ENCODE peak calls at places on chromosomes 11 and 22, in six cellular contexts. E is H9, Z is H1, X is IMR-90, V is mesenchymal stem cell, T is trophoblast cell. U is an unnamed sample.

GRCh38 chr11:111001986-111002616 is 243.4 kb upstream of the POU2AF2 start:
- DNase-seq in E (no peak), Z (no peak), X (peak), V (peak), T (no peak), U (no peak)

GRCh38 chr11:119373917-119374631 is 7.4 kb downstream of the USP2 start:
- DNase-seq in E (peak), Z (peak), X (peak), V (peak), T (peak), U (peak)

GRCh38 chr22:39845522-39845921 is 48.0 kb downstream of the ENTHD1 start:
- DNase-seq in E (no peak), Z (no peak), X (no peak), V (no peak), T (no peak), U (no peak)

GRCh38 chr11:126345759-126346585 is 9.5 kb upstream of the ST3GAL4 start:
- DNase-seq in E (no peak), Z (no peak), X (peak), V (peak), T (peak), U (no peak)

GRCh38 chr22:21726650-21727049 is 8.9 kb downstream of the YPEL1 start:
- DNase-seq in E (peak), Z (peak), X (no peak), V (peak), T (peak), U (no peak)

GRCh38 chr22:19641254-19641982 is 72.9 kb upstream of the SEPTIN5 start:
- DNase-seq in E (peak), Z (peak), X (no peak), V (peak), T (no peak), U (peak)

GRCh38 chr22:25555506-25556060 is 8.9 kb upstream of the GRK3 start:
- DNase-seq in E (no peak), Z (no peak), X (no peak), V (no peak), T (no peak), U (no peak)

GRCh38 chr22:19799322-19800190 is 39.0 kb downstream of the TBX1 start:
- DNase-seq in E (no peak), Z (no peak), X (peak), V (peak), T (peak), U (no peak)

GRCh38 chr22:38080847-38081635 is 2.9 kb downstream of the SLC16A8 start:
- DNase-seq in E (peak), Z (peak), X (peak), V (peak), T (no peak), U (no peak)

GRCh38 chr11:88521354-88522310 is 184.1 kb upstream of the CTSC start:
- DNase-seq in E (no peak), Z (no peak), X (peak), V (peak), T (no peak), U (no peak)

GRCh38 chr11:61023086-61024035 is 51.9 kb downstream of the CD6 start:
- DNase-seq in E (no peak), Z (no peak), X (no peak), V (no peak), T (no peak), U (no peak)

GRCh38 chr11:95104916-95105315 is 15.3 kb downstream of the ENDOD1 start:
- DNase-seq in E (no peak), Z (no peak), X (no peak), V (no peak), T (no peak), U (no peak)

GRCh38 chr11:57323503-57324153 is 1.1 kb downstream of the TNKS1BP1 start:
- DNase-seq in E (no peak), Z (no peak), X (peak), V (peak), T (no peak), U (no peak)

GRCh38 chr11:126403658-126404057 is 48.2 kb downstream of the ST3GAL4 start:
- DNase-seq in E (no peak), Z (no peak), X (no peak), V (no peak), T (no peak), U (no peak)

GRCh38 chr11:66651011-66651410 is 12.5 kb downstream of the RBM4 start:
- DNase-seq in E (no peak), Z (no peak), X (peak), V (peak), T (no peak), U (no peak)

GRCh38 chr11:27717377-27717776 is 17.1 kb upstream of the BDNF start:
- DNase-seq in E (no peak), Z (no peak), X (no peak), V (peak), T (no peak), U (no peak)

GRCh38 chr22:47043835-47044721 is 281.6 kb downstream of the TBC1D22A start:
- DNase-seq in E (peak), Z (no peak), X (peak), V (peak), T (peak), U (no peak)

GRCh38 chr11:18757742-18758294 is 31.8 kb upstream of the IGSF22 start:
- DNase-seq in E (no peak), Z (no peak), X (peak), V (no peak), T (no peak), U (no peak)

GRCh38 chr11:126756416-126756815 is 244.2 kb downstream of the KIRREL3 start:
- DNase-seq in E (no peak), Z (no peak), X (no peak), V (no peak), T (no peak), U (no peak)

GRCh38 chr22:31001124-31001770 is 32.2 kb downstream of the TUG1 start:
- DNase-seq in E (no peak), Z (no peak), X (no peak), V (no peak), T (no peak), U (no peak)

GRCh38 chr22:19710769-19711106 is 3.6 kb upstream of the SEPTIN5 start:
- DNase-seq in E (no peak), Z (no peak), X (no peak), V (no peak), T (no peak), U (no peak)

DNA sequence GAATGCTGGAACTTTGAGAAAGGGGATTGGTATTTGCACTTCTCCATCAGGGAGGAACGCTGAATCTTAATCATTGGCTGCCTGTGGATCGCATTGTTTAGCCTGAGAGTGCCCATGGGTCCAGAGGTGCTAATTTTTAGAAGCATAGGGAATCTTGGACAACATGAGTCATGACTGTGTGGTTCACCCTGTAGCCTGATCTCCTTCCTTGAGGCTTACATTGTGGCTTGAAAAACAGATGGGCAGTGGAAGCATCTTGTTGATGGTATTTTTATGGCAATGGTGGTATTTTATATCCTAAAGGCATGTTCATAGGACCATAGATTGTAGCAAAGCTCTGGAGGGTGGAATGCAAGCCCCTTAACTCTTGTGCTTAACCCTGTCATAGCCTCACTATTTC is 99.2 kb upstream of the DBX1 start:
- DNase-seq in E (no peak), Z (no peak), X (no peak), V (no peak), T (no peak), U (no peak)
- H4K91ac ChIP-seq in E (no peak), Z (no peak), X (no peak), V (no peak), T (no peak), U (no peak)

GRCh38 chr11:106493751-106494150 is 416.3 kb downstream of the AASDHPPT start:
- DNase-seq in E (no peak), Z (no peak), X (peak), V (no peak), T (no peak), U (no peak)

GRCh38 chr11:106495046-106495445 is 417.6 kb downstream of the AASDHPPT start:
- DNase-seq in E (no peak), Z (no peak), X (peak), V (peak), T (peak), U (no peak)

GRCh38 chr11:106497321-106497720 is 419.9 kb downstream of the AASDHPPT start:
- DNase-seq in E (no peak), Z (no peak), X (no peak), V (no peak), T (peak), U (no peak)

GRCh38 chr11:106491751-106492150 is 414.3 kb downstream of the AASDHPPT start:
- DNase-seq in E (no peak), Z (no peak), X (no peak), V (no peak), T (no peak), U (no peak)

DNA sequence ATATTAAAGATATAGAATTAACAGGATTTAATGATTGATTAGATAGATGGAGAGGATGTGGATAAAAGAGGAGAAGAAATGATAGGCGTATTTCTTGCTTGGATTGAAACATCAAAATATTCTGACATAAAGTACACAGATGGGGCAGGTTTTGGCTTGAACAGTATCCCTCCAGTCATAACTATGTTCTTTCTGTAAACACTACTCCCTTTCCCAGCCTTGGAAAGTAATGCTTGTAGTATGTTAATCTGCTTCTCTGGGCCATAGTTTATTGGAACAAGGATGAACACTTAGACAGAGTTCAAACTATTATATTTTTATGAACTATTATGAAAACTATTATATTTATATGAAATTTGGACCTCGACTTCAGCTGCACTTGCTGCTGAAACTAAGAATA is 419.2 kb downstream of the AASDHPPT start:
- DNase-seq in E (no peak), Z (no peak), X (peak), V (no peak), T (no peak), U (no peak)
- H3K4ac ChIP-seq in E (no peak), Z (no peak), X (no peak), V (no peak), T (no peak), U (no peak)

GRCh38 chr22:41446639-41447434 is at the start of gene TOB2:
- DNase-seq in E (peak), Z (peak), X (peak), V (peak), T (peak), U (peak)

GRCh38 chr22:41447435-41448188 is 1.0 kb upstream of the TOB2 start:
- DNase-seq in E (peak), Z (peak), X (peak), V (peak), T (peak), U (peak)

GRCh38 chr22:41446057-41446501 is 522 bp downstream of the TOB2 start:
- DNase-seq in E (no peak), Z (no peak), X (no peak), V (peak), T (no peak), U (peak)

GRCh38 chr22:41444360-41445170 is 2.0 kb downstream of the TOB2 start:
- DNase-seq in E (peak), Z (peak), X (peak), V (peak), T (peak), U (peak)

DNA sequence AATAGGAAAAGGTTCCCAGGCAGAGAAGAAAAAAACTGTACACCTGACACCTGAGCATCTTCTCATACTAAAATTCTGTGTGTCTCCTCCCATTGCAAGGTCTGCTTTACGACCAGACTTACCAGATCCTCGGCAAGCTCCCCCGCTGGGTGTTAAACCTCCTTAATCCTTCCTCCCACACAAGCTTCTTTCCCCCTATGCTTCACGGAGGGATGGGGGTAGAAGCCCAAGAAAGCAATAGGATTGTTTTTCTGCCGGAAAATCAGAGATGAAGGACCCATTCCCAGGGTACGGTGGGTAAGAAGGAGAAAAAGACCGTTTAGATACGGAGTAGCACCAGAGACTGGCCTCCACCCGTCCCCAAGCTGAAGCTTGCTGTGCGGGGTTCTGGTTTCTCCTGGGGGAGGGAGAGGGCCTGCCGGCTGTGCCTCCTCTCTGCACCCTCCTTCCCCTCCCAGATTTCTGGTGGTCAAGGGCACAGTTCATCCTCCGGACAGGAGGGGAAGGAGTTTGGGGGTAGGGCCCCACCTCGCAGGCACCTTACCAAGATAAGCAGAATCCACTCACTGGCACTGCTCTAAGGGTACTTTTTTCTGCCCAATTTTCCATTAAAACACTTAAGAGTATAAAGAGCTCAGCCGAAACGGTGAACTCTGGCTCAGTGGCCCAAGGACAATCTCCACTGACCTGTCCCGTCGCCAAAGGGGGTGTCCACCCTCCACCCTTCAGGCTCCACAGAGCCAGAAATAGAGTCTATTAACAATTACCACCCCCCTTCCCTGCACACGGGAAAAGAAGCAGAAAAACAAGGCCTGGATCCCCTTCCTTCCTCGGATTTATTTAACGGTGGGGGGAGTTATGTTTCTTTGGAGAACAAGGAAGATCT is 1.2 kb downstream of the TOB2 start:
- DNase-seq in E (peak), Z (peak), X (no peak), V (peak), T (no peak), U (peak)
- H2AFZ ChIP-seq in E (no peak), Z (no peak), X (peak), V (no peak), T (no peak), U (no peak)

GRCh38 chr11:35412285-35412684 is 7.1 kb downstream of the SLC1A2 start:
- DNase-seq in E (no peak), Z (no peak), X (peak), V (peak), T (no peak), U (no peak)

GRCh38 chr11:35402751-35403454 is 16.5 kb downstream of the SLC1A2 start:
- DNase-seq in E (no peak), Z (no peak), X (no peak), V (no peak), T (no peak), U (no peak)

GRCh38 chr11:35403765-35404396 is 15.5 kb downstream of the SLC1A2 start:
- DNase-seq in E (no peak), Z (no peak), X (no peak), V (no peak), T (no peak), U (no peak)

GRCh38 chr11:35404397-35404775 is 15.0 kb downstream of the SLC1A2 start:
- DNase-seq in E (peak), Z (peak), X (peak), V (peak), T (peak), U (no peak)

DNA sequence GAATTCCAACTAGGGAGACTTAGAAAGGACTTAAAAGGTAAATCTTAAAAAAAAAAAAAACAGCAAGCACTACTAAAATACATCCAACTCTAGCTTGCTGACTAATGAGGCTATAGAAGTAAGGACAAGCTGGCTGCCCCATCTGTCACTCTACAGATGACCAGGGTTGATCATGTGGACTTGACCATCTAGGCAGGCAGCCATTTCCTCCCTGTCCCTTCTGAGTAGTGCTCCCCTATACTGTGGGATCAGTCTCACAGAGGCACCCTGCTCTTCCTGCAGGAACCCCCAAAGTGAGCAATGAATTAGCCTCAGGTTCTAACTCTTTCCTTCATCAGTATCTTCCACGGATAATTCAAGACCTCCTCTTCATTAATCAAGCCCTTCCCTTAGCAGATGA is 12.3 kb downstream of the SLC1A2 start:
- DNase-seq in E (no peak), Z (no peak), X (no peak), V (no peak), T (no peak), U (no peak)
- H4K91ac ChIP-seq in E (no peak), Z (no peak), X (no peak), V (no peak), T (no peak), U (no peak)

DNA sequence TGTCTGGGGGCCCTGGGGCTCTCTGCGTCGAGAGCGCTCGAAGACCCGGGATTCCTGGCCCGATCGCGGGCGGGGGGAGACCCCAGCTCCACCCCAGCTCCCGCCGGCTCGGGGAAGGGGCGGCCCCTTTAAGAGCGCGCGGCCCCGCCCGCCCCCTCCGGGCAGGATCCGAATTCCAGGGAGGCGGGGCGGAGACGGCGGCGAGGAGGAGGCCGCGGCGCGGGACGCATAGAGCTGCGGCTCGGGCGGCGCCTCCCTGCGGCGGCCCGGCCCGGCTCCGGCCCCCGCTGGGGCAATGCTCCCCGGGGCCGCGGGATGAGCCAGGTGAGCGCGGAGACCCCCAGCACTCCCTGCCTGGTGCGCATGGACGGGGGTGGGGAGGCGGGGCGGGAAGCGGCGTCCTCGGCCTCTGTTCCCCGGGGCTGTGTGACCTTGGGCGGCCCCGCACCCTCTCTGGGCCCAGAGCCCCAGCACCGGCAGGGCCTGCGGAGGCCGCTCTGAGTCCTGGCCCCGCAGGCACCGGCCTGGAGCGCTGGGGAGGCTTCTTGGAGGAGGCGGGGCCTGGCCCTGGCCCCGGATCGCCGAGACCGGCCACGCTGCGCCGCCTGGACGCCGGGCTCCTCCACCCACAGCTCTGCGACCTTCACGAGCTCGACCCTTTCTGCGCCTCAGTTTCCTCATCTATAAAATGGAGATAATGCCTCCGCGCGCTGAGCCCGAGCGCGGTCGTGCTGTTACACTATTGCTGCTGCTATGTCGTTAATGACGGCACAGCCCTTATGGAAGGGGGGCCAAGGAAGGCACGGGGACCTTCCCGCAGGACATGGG is 594 bp downstream of the GAS2L1 start:
- DNase-seq in E (peak), Z (no peak), X (peak), V (peak), T (peak), U (peak)
- H3K4ac ChIP-seq in E (no peak), Z (peak), X (peak), V (peak), T (peak), U (no peak)

GRCh38 chr22:44151661-44152060 is 29.1 kb upstream of the PARVG start:
- DNase-seq in E (no peak), Z (no peak), X (peak), V (peak), T (no peak), U (no peak)
- H2AFZ ChIP-seq in E (no peak), Z (no peak), X (peak), V (no peak), T (no peak), U (peak)

GRCh38 chr22:43491177-43491576 is 79.4 kb downstream of the MPPED1 start:
- DNase-seq in E (no peak), Z (no peak), X (no peak), V (no peak), T (no peak), U (no peak)
- H4K91ac ChIP-seq in E (no peak), Z (no peak), X (no peak), V (no peak), T (no peak), U (no peak)

U was measured in neuronal stem cell.